ENCODE peak calls at places on chromosomes 3 and 15, in ten cellular contexts. G is osteocyte; O is mucosa of gallbladder; F is posterior vena cava; J is HS-5; P is stimulated activated CD8-positive, alpha-beta memory T cell treated with anti-CD3 and anti-CD28 coated beads, Interleukin-15, amount 100 ng/mL, for 24 hours; M is OCI-LY7; R is A549; I is HCEC 1CT; C is tibial nerve. X is an unnamed sample.
A peak's percentile ranks its signal among the peaks of the same experiment; 100 is the strongest.

GRCh38 chr3:144590854-144591253 is 619.2 kb downstream of the DIPK2A start:
- DNase-seq in G (no peak), O (no peak), F (no peak), J (peak; percentile 76), P (no peak), M (no peak), R (peak; percentile 45), I (peak; percentile 82), C (no peak), X (no peak)

GRCh38 chr15:73284073-73284472 is 84.7 kb downstream of the HCN4 start:
- DNase-seq in G (no peak), O (no peak), F (no peak), J (no peak), P (no peak), M (peak; percentile 16), R (peak; percentile 17), I (peak; percentile 16), C (no peak), X (no peak)

GRCh38 chr3:114442251-114442650 is 148.4 kb downstream of the TIGIT start:
- DNase-seq in G (no peak), O (no peak), F (no peak), J (no peak), P (no peak), M (no peak), R (no peak), I (peak; percentile 63), C (no peak), X (no peak)

GRCh38 chr3:102089904-102090492 is 240.7 kb downstream of the NFKBIZ start:
- DNase-seq in G (no peak), O (no peak), F (no peak), J (no peak), P (no peak), M (no peak), R (peak; percentile 91), I (peak; percentile 83), C (no peak), X (no peak)

GRCh38 chr15:94300612-94301011 is 69.3 kb downstream of the MCTP2 start:
- DNase-seq in G (no peak), O (no peak), F (no peak), J (no peak), P (no peak), M (no peak), R (no peak), I (no peak), C (no peak), X (no peak)

GRCh38 chr15:76003364-76003763 is 8.9 kb downstream of the NRG4 start:
- DNase-seq in G (no peak), O (no peak), F (no peak), J (no peak), P (no peak), M (no peak), R (no peak), I (no peak), C (no peak), X (no peak)

GRCh38 chr3:94004301-94004910 is 24.0 kb downstream of the STX19 start:
- DNase-seq in G (no peak), O (no peak), F (no peak), J (peak; percentile 19), P (no peak), M (peak; percentile 67), R (peak; percentile 62), I (peak; percentile 68), C (no peak), X (peak; percentile 42)

GRCh38 chr3:128076783-128077624 is 24.8 kb downstream of the SEC61A1 start:
- DNase-seq in G (no peak), O (no peak), F (peak; percentile 89), J (no peak), P (no peak), M (no peak), R (no peak), I (no peak), C (no peak), X (no peak)

GRCh38 chr3:48655586-48655985 is 7.1 kb downstream of the CELSR3 start:
- DNase-seq in G (no peak), O (no peak), F (no peak), J (no peak), P (no peak), M (peak; percentile 33), R (no peak), I (no peak), C (no peak), X (no peak)